ENCODE peak calls at places on chromosomes 2 and 18, in six cellular contexts. B is WTC11, S is mesothelial cell of epicardium, G is stomach, K is fibroblast of villous mesenchyme, V is H9. F is an unnamed sample.

GRCh38 chr2:172098650-172099471 is 3.8 kb downstream of the DLX2 start:
- DNase-seq in B (peak), S (peak), G (no peak), K (peak), V (no peak), F (no peak)

GRCh38 chr2:95333888-95334338 is 36.8 kb downstream of the KCNIP3 start:
- DNase-seq in B (no peak), S (peak), G (no peak), K (peak), V (no peak), F (no peak)

GRCh38 chr2:126898636-126899035 is at the start of gene TEX51:
- DNase-seq in B (no peak), S (peak), G (peak), K (no peak), V (peak), F (no peak)

GRCh38 chr2:32931945-32932709 is 14.6 kb upstream of the LTBP1 start:
- DNase-seq in B (no peak), S (no peak), G (no peak), K (no peak), V (peak), F (no peak)

GRCh38 chr2:137846993-137847392 is 117.3 kb upstream of the HNMT start:
- DNase-seq in B (no peak), S (no peak), G (no peak), K (no peak), V (no peak), F (no peak)

GRCh38 chr2:222319576-222320440 is 21.0 kb upstream of the PAX3 start:
- DNase-seq in B (peak), S (peak), G (no peak), K (no peak), V (peak), F (peak)

GRCh38 chr2:9764153-9764778 is 79.0 kb upstream of the TAF1B start:
- DNase-seq in B (no peak), S (no peak), G (no peak), K (no peak), V (no peak), F (no peak)

GRCh38 chr2:99598435-99598834 is 108.6 kb upstream of the REV1 start:
- DNase-seq in B (peak), S (no peak), G (no peak), K (no peak), V (peak), F (no peak)

GRCh38 chr2:188973650-188974049 is 523 bp upstream of the COL3A1 start:
- DNase-seq in B (no peak), S (no peak), G (no peak), K (peak), V (no peak), F (no peak)

GRCh38 chr2:59575191-59575590 is 978.3 kb downstream of the BCL11A start:
- DNase-seq in B (no peak), S (no peak), G (no peak), K (no peak), V (no peak), F (no peak)

GRCh38 chr18:12868576-12868975 is 15.5 kb downstream of the PTPN2 start:
- DNase-seq in B (no peak), S (no peak), G (no peak), K (no peak), V (no peak), F (no peak)

GRCh38 chr2:112869258-112869842 is 32.8 kb upstream of the IL1B start:
- DNase-seq in B (no peak), S (peak), G (peak), K (peak), V (no peak), F (no peak)

GRCh38 chr2:171469176-171469575 is 35.1 kb downstream of the DCAF17 start:
- DNase-seq in B (no peak), S (no peak), G (no peak), K (no peak), V (no peak), F (no peak)

GRCh38 chr2:197184959-197185586 is 125.5 kb downstream of the ANKRD44 start:
- DNase-seq in B (no peak), S (no peak), G (peak), K (no peak), V (no peak), F (no peak)

GRCh38 chr2:65175894-65176527 is 46.1 kb upstream of the RAB1A start:
- DNase-seq in B (no peak), S (no peak), G (peak), K (peak), V (no peak), F (no peak)

GRCh38 chr2:41922177-41922576 is 125.6 kb upstream of the PKDCC start:
- DNase-seq in B (no peak), S (no peak), G (no peak), K (peak), V (no peak), F (no peak)

GRCh38 chr2:99615247-99615771 is 125.5 kb upstream of the REV1 start:
- DNase-seq in B (peak), S (no peak), G (no peak), K (no peak), V (peak), F (no peak)

GRCh38 chr2:216653931-216654365 is 20.7 kb downstream of the IGFBP2 start:
- DNase-seq in B (no peak), S (no peak), G (no peak), K (peak), V (no peak), F (no peak)

GRCh38 chr2:102434655-102435381 is 11.9 kb downstream of the IL18RAP start:
- DNase-seq in B (no peak), S (no peak), G (no peak), K (no peak), V (no peak), F (no peak)

GRCh38 chr18:56541340-56541739 is 97.1 kb downstream of the TXNL1 start:
- DNase-seq in B (no peak), S (no peak), G (no peak), K (no peak), V (no peak), F (no peak)

GRCh38 chr2:154291511-154291910 is 407.0 kb upstream of the KCNJ3 start:
- DNase-seq in B (no peak), S (no peak), G (no peak), K (no peak), V (no peak), F (no peak)

GRCh38 chr18:35271656-35272055 is 18.4 kb downstream of the ZSCAN30 start:
- DNase-seq in B (no peak), S (no peak), G (no peak), K (no peak), V (no peak), F (no peak)

GRCh38 chr2:82089518-82089917 is 1785.0 kb upstream of the LRRTM1 start:
- DNase-seq in B (no peak), S (no peak), G (no peak), K (no peak), V (no peak), F (no peak)

GRCh38 chr2:236176951-236177350 is 8.8 kb upstream of the GBX2 start:
- DNase-seq in B (no peak), S (no peak), G (no peak), K (no peak), V (no peak), F (no peak)

GRCh38 chr2:86087936-86088850 is 17.5 kb downstream of the POLR1A start:
- DNase-seq in B (no peak), S (no peak), G (no peak), K (no peak), V (no peak), F (no peak)

GRCh38 chr2:18074476-18074875 is 196.0 kb downstream of the KCNS3 start:
- DNase-seq in B (no peak), S (no peak), G (no peak), K (peak), V (no peak), F (no peak)

GRCh38 chr2:66441651-66442365 is 6.9 kb downstream of the MEIS1 start:
- DNase-seq in B (no peak), S (no peak), G (no peak), K (peak), V (no peak), F (no peak)

GRCh38 chr2:8445580-8445979 is 236.3 kb upstream of the ID2 start:
- DNase-seq in B (no peak), S (peak), G (no peak), K (no peak), V (no peak), F (no peak)

GRCh38 chr2:142946941-142947340 is 69.5 kb downstream of the KYNU start:
- DNase-seq in B (no peak), S (no peak), G (no peak), K (no peak), V (no peak), F (no peak)

GRCh38 chr18:14089781-14090180 is 42.5 kb downstream of the ZNF519 start:
- DNase-seq in B (no peak), S (no peak), G (no peak), K (no peak), V (no peak), F (no peak)

GRCh38 chr2:217914878-217915277 is 87.9 kb downstream of the TNS1 start:
- DNase-seq in B (no peak), S (no peak), G (no peak), K (no peak), V (no peak), F (no peak)

GRCh38 chr2:127155901-127156300 is 48.9 kb upstream of the BIN1 start:
- DNase-seq in B (no peak), S (peak), G (no peak), K (peak), V (no peak), F (no peak)

GRCh38 chr2:179800776-179801175 is 60.6 kb downstream of the ZNF385B start:
- DNase-seq in B (no peak), S (no peak), G (no peak), K (no peak), V (no peak), F (no peak)

GRCh38 chr2:210753386-210753785 is 197.0 kb downstream of the CPS1 start:
- DNase-seq in B (no peak), S (no peak), G (no peak), K (no peak), V (no peak), F (no peak)

GRCh38 chr2:29627366-29627765 is 294.0 kb downstream of the ALK start:
- DNase-seq in B (no peak), S (no peak), G (no peak), K (peak), V (no peak), F (no peak)

GRCh38 chr2:70094171-70094977 is 7.1 kb downstream of the PCBP1 start:
- DNase-seq in B (no peak), S (no peak), G (no peak), K (no peak), V (no peak), F (no peak)
- TF ChIP-seq CTCF in B (no peak), S (no peak), G (no peak), K (no peak), V (no peak), F (no peak)

DNA sequence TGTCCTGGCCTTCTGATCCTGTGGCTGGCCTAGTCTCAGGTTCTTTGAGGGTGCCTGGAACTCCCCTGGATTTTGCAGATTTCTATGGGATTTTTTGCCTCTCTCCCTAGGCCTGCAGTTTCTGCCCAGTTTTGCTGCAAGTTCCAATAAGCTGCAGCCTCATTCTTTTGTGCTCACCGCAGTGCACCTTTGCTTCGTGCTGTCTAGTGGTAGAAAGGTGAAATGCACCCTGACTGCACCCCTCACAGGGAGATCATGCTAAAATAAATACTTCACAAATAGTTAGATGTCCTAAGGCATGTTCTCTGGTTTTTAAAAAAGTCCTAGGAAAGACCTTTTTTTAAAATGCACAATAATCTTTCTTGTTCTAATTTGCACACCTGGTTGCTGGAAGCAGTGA is 72.5 kb downstream of the GNAL start:
- DNase-seq in B (no peak), S (no peak), G (no peak), K (no peak), V (peak), F (no peak)
- TF ChIP-seq CTCF in B (peak), S (peak), G (no peak), K (peak), V (peak), F (no peak)

DNA sequence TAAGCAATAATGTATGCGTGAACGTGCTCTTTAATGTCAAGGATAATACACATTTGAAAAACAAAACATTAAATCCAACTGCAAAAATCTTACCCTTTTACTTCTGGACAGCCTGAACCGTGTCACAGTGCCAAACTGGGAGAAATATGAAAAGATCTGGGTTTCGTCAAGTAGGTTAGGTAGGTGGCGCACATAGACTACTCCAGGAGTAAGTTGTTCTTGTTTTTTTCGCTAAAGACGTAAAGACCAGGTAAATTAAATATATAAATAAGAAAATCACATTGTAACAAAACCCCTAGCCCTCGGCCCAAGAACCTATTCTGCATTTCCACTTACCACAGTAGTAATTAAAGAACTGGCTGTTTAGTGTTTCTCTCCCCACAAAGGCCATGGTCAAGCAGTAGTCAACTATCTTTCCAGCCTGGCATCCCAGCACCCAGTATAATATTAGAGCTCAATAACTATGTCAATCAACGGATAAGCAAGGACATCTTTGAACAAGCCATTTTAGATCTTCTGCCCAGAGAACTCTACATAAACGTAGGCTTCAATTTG is 1.1 kb downstream of the NIFK start:
- DNase-seq in B (no peak), S (no peak), G (no peak), K (peak), V (no peak), F (no peak)
- TF ChIP-seq CTCF in B (no peak), S (no peak), G (no peak), K (no peak), V (no peak), F (no peak)

GRCh38 chr2:191759650-191760049 is 81.7 kb downstream of the NABP1 start:
- DNase-seq in B (no peak), S (no peak), G (no peak), K (no peak), V (no peak), F (no peak)

GRCh38 chr2:191758420-191759199 is 80.7 kb downstream of the NABP1 start:
- DNase-seq in B (peak), S (no peak), G (peak), K (peak), V (peak), F (peak)

GRCh38 chr2:191757256-191757655 is 79.3 kb downstream of the NABP1 start:
- DNase-seq in B (no peak), S (no peak), G (no peak), K (no peak), V (no peak), F (no peak)

GRCh38 chr2:191760655-191761054 is 82.7 kb downstream of the NABP1 start:
- DNase-seq in B (no peak), S (no peak), G (no peak), K (no peak), V (no peak), F (no peak)

GRCh38 chr2:191759200-191759507 is 81.2 kb downstream of the NABP1 start:
- DNase-seq in B (no peak), S (no peak), G (no peak), K (no peak), V (no peak), F (no peak)
- TF ChIP-seq CTCF in B (no peak), S (no peak), G (no peak), K (no peak), V (no peak), F (no peak)

GRCh38 chr18:49857708-49858107 is 44.4 kb upstream of the ACAA2 start:
- DNase-seq in B (no peak), S (no peak), G (no peak), K (no peak), V (no peak), F (no peak)
- TF ChIP-seq CTCF in B (no peak), S (no peak), G (no peak), K (peak), V (peak), F (no peak)

GRCh38 chr2:189982777-189983394 is 79.6 kb downstream of the MSTN start:
- DNase-seq in B (no peak), S (no peak), G (no peak), K (peak), V (no peak), F (no peak)
- TF ChIP-seq CTCF in B (peak), S (peak), G (no peak), K (peak), V (peak), F (no peak)

GRCh38 chr2:225019100-225019499 is 23.2 kb downstream of the DOCK10 start:
- DNase-seq in B (no peak), S (no peak), G (no peak), K (no peak), V (no peak), F (no peak)

GRCh38 chr2:225017098-225017685 is 25.1 kb downstream of the DOCK10 start:
- DNase-seq in B (no peak), S (no peak), G (no peak), K (no peak), V (no peak), F (no peak)

GRCh38 chr2:225013432-225014048 is 28.7 kb downstream of the DOCK10 start:
- DNase-seq in B (no peak), S (no peak), G (no peak), K (no peak), V (no peak), F (no peak)

GRCh38 chr2:225020157-225020864 is 22.0 kb downstream of the DOCK10 start:
- DNase-seq in B (no peak), S (no peak), G (no peak), K (no peak), V (no peak), F (no peak)

GRCh38 chr2:225017713-225018112 is 24.6 kb downstream of the DOCK10 start:
- DNase-seq in B (no peak), S (no peak), G (no peak), K (no peak), V (no peak), F (no peak)
- TF ChIP-seq CTCF in B (no peak), S (no peak), G (no peak), K (no peak), V (peak), F (no peak)

GRCh38 chr2:84393829-84394228 is 65.3 kb downstream of the SUCLG1 start:
- DNase-seq in B (no peak), S (no peak), G (no peak), K (no peak), V (no peak), F (no peak)
- TF ChIP-seq CTCF in B (no peak), S (no peak), G (no peak), K (no peak), V (no peak), F (no peak)

GRCh38 chr2:174180165-174180724 is 68.1 kb downstream of the OLA1 start:
- DNase-seq in B (no peak), S (no peak), G (no peak), K (no peak), V (no peak), F (no peak)
- TF ChIP-seq CTCF in B (no peak), S (no peak), G (no peak), K (peak), V (peak), F (no peak)